ENCODE peak calls at places on chromosome 5, in six cellular contexts. One of them, this sample, is unnamed.

GRCh38 chr5:138391859-138392386 is 39.4 kb downstream of the KDM3B start:
- DNase-seq in H7: no peak
- DNase-seq in left ventricle myocardium inferior: peak; percentile 56
- DNase-seq in uterus: no peak
- DNase-seq in neuronal stem cell: peak; percentile 15
- DNase-seq in spleen: no peak
- DNase-seq in this sample: peak; percentile 5

GRCh38 chr5:97224112-97224750 is 41.2 kb upstream of the RIOK2 start:
- DNase-seq in H7: no peak
- DNase-seq in left ventricle myocardium inferior: no peak
- DNase-seq in uterus: no peak
- DNase-seq in neuronal stem cell: no peak
- DNase-seq in spleen: no peak
- DNase-seq in this sample: peak; percentile 28

GRCh38 chr5:117943120-117943519 is 1045.2 kb downstream of the DTWD2 start:
- DNase-seq in H7: no peak
- DNase-seq in left ventricle myocardium inferior: no peak
- DNase-seq in uterus: no peak
- DNase-seq in neuronal stem cell: no peak
- DNase-seq in spleen: no peak
- DNase-seq in this sample: no peak

GRCh38 chr5:73823508-73823925 is 197.5 kb downstream of the ARHGEF28 start:
- DNase-seq in H7: no peak
- DNase-seq in left ventricle myocardium inferior: no peak
- DNase-seq in uterus: no peak
- DNase-seq in neuronal stem cell: no peak
- DNase-seq in spleen: no peak
- DNase-seq in this sample: no peak

GRCh38 chr5:100667021-100667671 is 132.0 kb downstream of the FAM174A start:
- DNase-seq in H7: no peak
- DNase-seq in left ventricle myocardium inferior: no peak
- DNase-seq in uterus: no peak
- DNase-seq in neuronal stem cell: no peak
- DNase-seq in spleen: no peak
- DNase-seq in this sample: no peak

GRCh38 chr5:57831942-57832341 is 349.3 kb upstream of the ACTBL2 start:
- DNase-seq in H7: no peak
- DNase-seq in left ventricle myocardium inferior: no peak
- DNase-seq in uterus: no peak
- DNase-seq in neuronal stem cell: no peak
- DNase-seq in spleen: no peak
- DNase-seq in this sample: no peak

GRCh38 chr5:72608297-72608696 is 101.1 kb upstream of the ZNF366 start:
- DNase-seq in H7: no peak
- DNase-seq in left ventricle myocardium inferior: peak; percentile 19
- DNase-seq in uterus: no peak
- DNase-seq in neuronal stem cell: no peak
- DNase-seq in spleen: no peak
- DNase-seq in this sample: peak; percentile 61

GRCh38 chr5:148482697-148483462 is 99.1 kb downstream of the FBXO38 start:
- DNase-seq in H7: peak; percentile 52
- DNase-seq in left ventricle myocardium inferior: peak; percentile 34
- DNase-seq in uterus: no peak
- DNase-seq in neuronal stem cell: peak; percentile 47
- DNase-seq in spleen: peak; percentile 84
- DNase-seq in this sample: no peak

GRCh38 chr5:42302186-42302585 is 121.1 kb upstream of the GHR start:
- DNase-seq in H7: no peak
- DNase-seq in left ventricle myocardium inferior: no peak
- DNase-seq in uterus: no peak
- DNase-seq in neuronal stem cell: no peak
- DNase-seq in spleen: no peak
- DNase-seq in this sample: no peak

GRCh38 chr5:172395483-172395882 is 58.8 kb downstream of the SH3PXD2B start:
- DNase-seq in H7: no peak
- DNase-seq in left ventricle myocardium inferior: no peak
- DNase-seq in uterus: no peak
- DNase-seq in neuronal stem cell: no peak
- DNase-seq in spleen: no peak
- DNase-seq in this sample: no peak

GRCh38 chr5:124842725-124843595 is 96.5 kb upstream of the ZNF608 start:
- DNase-seq in H7: no peak
- DNase-seq in left ventricle myocardium inferior: no peak
- DNase-seq in uterus: no peak
- DNase-seq in neuronal stem cell: no peak
- DNase-seq in spleen: no peak
- DNase-seq in this sample: no peak

GRCh38 chr5:96794757-96795156 is 13.0 kb downstream of the ERAP1 start:
- DNase-seq in H7: no peak
- DNase-seq in left ventricle myocardium inferior: no peak
- DNase-seq in uterus: no peak
- DNase-seq in neuronal stem cell: no peak
- DNase-seq in spleen: no peak
- DNase-seq in this sample: no peak

GRCh38 chr5:172407861-172408260 is 46.5 kb downstream of the SH3PXD2B start:
- DNase-seq in H7: no peak
- DNase-seq in left ventricle myocardium inferior: no peak
- DNase-seq in uterus: peak; percentile 81
- DNase-seq in neuronal stem cell: no peak
- DNase-seq in spleen: no peak
- DNase-seq in this sample: peak; percentile 78

GRCh38 chr5:110611817-110612216 is 114.7 kb downstream of the TMEM232 start:
- DNase-seq in H7: no peak
- DNase-seq in left ventricle myocardium inferior: no peak
- DNase-seq in uterus: no peak
- DNase-seq in neuronal stem cell: no peak
- DNase-seq in spleen: no peak
- DNase-seq in this sample: no peak

GRCh38 chr5:65774346-65774745 is 52.3 kb downstream of the NLN start:
- DNase-seq in H7: no peak
- DNase-seq in left ventricle myocardium inferior: no peak
- DNase-seq in uterus: no peak
- DNase-seq in neuronal stem cell: no peak
- DNase-seq in spleen: no peak
- DNase-seq in this sample: peak; percentile 68

GRCh38 chr5:72515211-72515610 is 8.0 kb upstream of the ZNF366 start:
- DNase-seq in H7: no peak
- DNase-seq in left ventricle myocardium inferior: no peak
- DNase-seq in uterus: no peak
- DNase-seq in neuronal stem cell: no peak
- DNase-seq in spleen: no peak
- DNase-seq in this sample: no peak

GRCh38 chr5:14406554-14406849 is 175.1 kb upstream of the OTULINL start:
- DNase-seq in H7: no peak
- DNase-seq in left ventricle myocardium inferior: no peak
- DNase-seq in uterus: no peak
- DNase-seq in neuronal stem cell: no peak
- DNase-seq in spleen: no peak
- DNase-seq in this sample: peak; percentile 79

GRCh38 chr5:57313716-57314115 is 139.9 kb downstream of the GPBP1 start:
- DNase-seq in H7: no peak
- DNase-seq in left ventricle myocardium inferior: no peak
- DNase-seq in uterus: no peak
- DNase-seq in neuronal stem cell: no peak
- DNase-seq in spleen: no peak
- DNase-seq in this sample: no peak

GRCh38 chr5:110008131-110008530 is 318.4 kb downstream of the MAN2A1 start:
- DNase-seq in H7: no peak
- DNase-seq in left ventricle myocardium inferior: no peak
- DNase-seq in uterus: no peak
- DNase-seq in neuronal stem cell: no peak
- DNase-seq in spleen: no peak
- DNase-seq in this sample: peak; percentile 32

GRCh38 chr5:154829589-154830218 is 20.7 kb downstream of the FAXDC2 start:
- DNase-seq in H7: no peak
- DNase-seq in left ventricle myocardium inferior: no peak
- DNase-seq in uterus: no peak
- DNase-seq in neuronal stem cell: no peak
- DNase-seq in spleen: no peak
- DNase-seq in this sample: no peak

GRCh38 chr5:121189569-121190305 is 661.9 kb upstream of the FTMT start:
- DNase-seq in H7: no peak
- DNase-seq in left ventricle myocardium inferior: no peak
- DNase-seq in uterus: no peak
- DNase-seq in neuronal stem cell: no peak
- DNase-seq in spleen: no peak
- DNase-seq in this sample: peak; percentile 73

GRCh38 chr5:131206061-131206460 is 35.3 kb downstream of the LYRM7 start:
- DNase-seq in H7: no peak
- DNase-seq in left ventricle myocardium inferior: no peak
- DNase-seq in uterus: no peak
- DNase-seq in neuronal stem cell: no peak
- DNase-seq in spleen: no peak
- DNase-seq in this sample: no peak

GRCh38 chr5:132639706-132640130 is 18.3 kb upstream of the IL13 start:
- DNase-seq in H7: no peak
- DNase-seq in left ventricle myocardium inferior: no peak
- DNase-seq in uterus: no peak
- DNase-seq in neuronal stem cell: no peak
- DNase-seq in spleen: no peak
- DNase-seq in this sample: no peak

GRCh38 chr5:168055141-168055680 is 236.2 kb upstream of the WWC1 start:
- DNase-seq in H7: no peak
- DNase-seq in left ventricle myocardium inferior: no peak
- DNase-seq in uterus: no peak
- DNase-seq in neuronal stem cell: no peak
- DNase-seq in spleen: no peak
- DNase-seq in this sample: no peak

DNA sequence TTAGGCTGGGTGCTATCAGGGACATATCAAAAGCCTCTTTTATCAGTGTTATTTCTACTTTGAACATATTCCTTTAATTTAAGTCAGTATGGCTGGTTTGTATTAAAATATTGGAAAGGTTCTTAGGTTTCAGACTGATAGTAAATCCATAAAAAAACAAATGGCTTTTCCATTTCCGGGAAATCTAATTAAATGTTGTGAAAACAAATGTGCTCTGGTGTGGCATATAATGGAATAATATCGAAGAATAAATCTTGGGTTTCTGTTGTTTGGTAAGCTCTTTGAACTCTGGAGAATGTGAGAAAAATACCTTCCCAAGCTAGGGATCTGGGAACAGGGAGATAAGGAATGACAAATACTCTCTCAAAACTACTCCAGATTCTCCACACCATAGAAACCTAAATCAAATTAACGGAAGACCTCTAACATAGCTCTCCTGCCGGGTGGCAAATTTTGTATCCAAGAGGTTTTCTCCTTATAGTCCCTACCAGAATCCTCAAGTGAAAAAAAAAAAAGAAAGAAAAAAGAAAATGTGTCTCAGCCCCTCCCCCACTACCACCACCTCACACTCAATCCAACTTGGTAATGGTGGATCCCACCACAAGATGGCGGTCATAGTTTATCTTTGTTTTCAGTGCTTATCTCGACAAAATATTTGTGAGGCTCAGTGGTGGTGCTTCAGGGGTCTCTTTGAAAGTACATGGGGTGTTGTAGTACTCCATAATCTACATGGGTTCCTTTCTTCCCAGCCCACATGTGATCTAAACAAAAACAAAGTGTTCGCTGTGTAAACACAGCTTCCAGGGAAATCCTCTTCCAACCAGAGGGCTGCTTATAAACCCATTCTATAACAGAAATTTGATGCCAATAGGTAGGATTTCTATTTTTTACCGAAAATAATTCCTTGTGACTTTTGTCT is 54.6 kb upstream of the FST start:
- DNase-seq in H7: peak; percentile 57
- DNase-seq in left ventricle myocardium inferior: no peak
- DNase-seq in uterus: no peak
- DNase-seq in neuronal stem cell: peak; percentile 54
- DNase-seq in spleen: no peak
- DNase-seq in this sample: no peak
- H3K4me3 ChIP-seq in H7: no peak overlapping the region
- H3K4me3 ChIP-seq in left ventricle myocardium inferior: no peak overlapping the region
- H3K4me3 ChIP-seq in uterus: no peak overlapping the region
- H3K4me3 ChIP-seq in neuronal stem cell: no peak overlapping the region
- H3K4me3 ChIP-seq in spleen: no peak overlapping the region
- H3K4me3 ChIP-seq in this sample: no peak overlapping the region

DNA sequence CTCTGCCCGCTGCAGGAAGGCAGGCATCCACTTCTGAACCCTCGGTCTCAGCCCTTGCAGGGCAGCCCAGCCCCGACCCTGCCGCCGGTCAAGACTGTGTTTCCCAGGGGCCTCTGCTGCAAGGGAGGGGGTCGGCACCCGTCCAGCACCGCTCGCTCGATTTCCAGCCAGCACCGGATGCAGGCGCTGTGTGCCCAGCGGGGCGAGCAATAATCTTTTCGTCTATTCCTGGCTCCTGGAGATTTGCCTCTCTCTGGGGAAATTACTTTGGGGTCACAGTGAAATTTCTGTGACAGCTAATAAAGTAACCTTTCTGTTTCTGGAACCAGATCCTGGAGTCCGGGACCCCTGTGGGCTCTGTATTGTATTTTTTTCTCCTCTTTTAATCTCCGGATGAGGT is 155.3 kb downstream of the COL23A1 start:
- DNase-seq in H7: no peak
- DNase-seq in left ventricle myocardium inferior: peak; percentile 67
- DNase-seq in uterus: no peak
- DNase-seq in neuronal stem cell: no peak
- DNase-seq in spleen: no peak
- DNase-seq in this sample: no peak
- H3K4me3 ChIP-seq in H7: no peak overlapping the region
- H3K4me3 ChIP-seq in left ventricle myocardium inferior: peak overlapping the region; percentile 27
- H3K4me3 ChIP-seq in uterus: no peak overlapping the region
- H3K4me3 ChIP-seq in neuronal stem cell: no peak overlapping the region
- H3K4me3 ChIP-seq in spleen: no peak overlapping the region
- H3K4me3 ChIP-seq in this sample: no peak overlapping the region

DNA sequence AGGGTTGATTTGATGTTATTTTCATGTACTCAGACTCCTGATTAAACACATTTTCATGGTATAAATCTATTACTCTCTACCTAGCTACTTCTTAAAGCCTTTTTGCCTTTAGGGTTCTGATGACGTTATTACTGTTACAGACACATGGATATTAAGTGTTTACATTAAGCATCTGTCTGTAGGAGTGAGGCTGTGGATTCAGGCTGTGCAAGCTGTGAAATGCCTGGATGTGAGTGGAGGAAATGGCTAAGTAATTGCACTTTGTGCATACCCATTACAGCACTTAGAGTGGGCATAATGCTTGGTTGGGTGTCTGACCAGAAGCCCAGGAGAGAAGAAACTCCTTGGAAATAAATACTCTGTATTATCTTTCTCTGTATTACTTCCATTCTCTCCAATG is 186.8 kb downstream of the SNX18 start:
- DNase-seq in H7: no peak
- DNase-seq in left ventricle myocardium inferior: no peak
- DNase-seq in uterus: no peak
- DNase-seq in neuronal stem cell: no peak
- DNase-seq in spleen: no peak
- DNase-seq in this sample: no peak
- H3K4me3 ChIP-seq in H7: no peak overlapping the region
- H3K4me3 ChIP-seq in left ventricle myocardium inferior: no peak overlapping the region
- H3K4me3 ChIP-seq in uterus: no peak overlapping the region
- H3K4me3 ChIP-seq in neuronal stem cell: no peak overlapping the region
- H3K4me3 ChIP-seq in spleen: no peak overlapping the region
- H3K4me3 ChIP-seq in this sample: no peak overlapping the region

DNA sequence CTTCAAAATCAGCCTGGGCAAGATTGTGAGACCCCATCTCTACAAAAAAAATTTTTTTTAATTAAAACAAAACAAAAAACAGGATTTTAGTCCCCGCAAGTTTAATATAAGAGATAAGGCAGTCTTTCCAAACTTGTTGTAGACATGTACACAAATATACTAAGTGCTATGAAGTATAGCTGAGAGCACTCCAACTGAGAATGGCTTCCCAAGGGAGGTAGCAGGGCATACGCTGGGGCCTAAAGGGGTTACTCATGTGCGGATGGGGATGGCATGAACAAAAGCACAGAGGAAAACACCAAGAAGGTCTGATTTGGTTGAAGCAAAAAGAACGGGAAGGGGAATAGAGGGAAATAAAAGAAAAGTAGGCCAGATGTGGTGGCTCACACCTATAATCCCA is 21.1 kb downstream of the SAR1B start:
- DNase-seq in H7: no peak
- DNase-seq in left ventricle myocardium inferior: no peak
- DNase-seq in uterus: no peak
- DNase-seq in neuronal stem cell: no peak
- DNase-seq in spleen: no peak
- DNase-seq in this sample: no peak
- H3K4me3 ChIP-seq in H7: no peak overlapping the region
- H3K4me3 ChIP-seq in left ventricle myocardium inferior: no peak overlapping the region
- H3K4me3 ChIP-seq in uterus: no peak overlapping the region
- H3K4me3 ChIP-seq in neuronal stem cell: no peak overlapping the region
- H3K4me3 ChIP-seq in spleen: no peak overlapping the region
- H3K4me3 ChIP-seq in this sample: no peak overlapping the region